ENCODE peak calls at places on chromosomes 12 and 14, in ten cellular contexts. B is GM10248; V is AG09309; C is tibial artery; J is Kasumi-1; H is Caco-2; I is dorsolateral prefrontal cortex; S is stimulated activated CD4-positive, alpha-beta T cell treated with anti-CD3 and anti-CD28 coated beads, TNF-alpha, amount 100 ng/mL, for 1 hour; K is left lung; Z is GM12865. F is an unnamed sample.

GRCh38 chr14:106620368-106620767 is 1094.0 kb downstream of the TMEM121 start:
- DNase-seq in Z (no peak), J (no peak), S (no peak), K (no peak), C (no peak), B (no peak), V (no peak), H (no peak), I (no peak), F (no peak)

GRCh38 chr14:95518045-95518751 is 1.7 kb upstream of the SYNE3 start:
- DNase-seq in S (no peak), H (no peak), J (peak), C (no peak), I (no peak), B (no peak), V (no peak), K (no peak), Z (peak), F (no peak)

GRCh38 chr14:72402429-72402772 is 470.2 kb downstream of the RGS6 start:
- DNase-seq in Z (no peak), B (no peak), K (no peak), J (no peak), I (no peak), V (no peak), S (no peak), H (no peak), C (no peak), F (no peak)

GRCh38 chr12:7716391-7716790 is 5.2 kb downstream of the DPPA3 start:
- DNase-seq in S (no peak), C (no peak), V (no peak), B (no peak), K (no peak), I (no peak), H (peak), Z (peak), J (peak), F (peak)

GRCh38 chr12:125128806-125129571 is 63.8 kb downstream of the AACS start:
- DNase-seq in V (no peak), C (no peak), I (no peak), H (no peak), Z (no peak), B (no peak), J (no peak), S (no peak), K (no peak), F (no peak)

GRCh38 chr12:44960856-44961255 is 84.7 kb upstream of the NELL2 start:
- DNase-seq in B (no peak), I (no peak), C (no peak), Z (no peak), H (peak), K (no peak), S (no peak), V (no peak), J (no peak), F (no peak)

GRCh38 chr12:1807489-1807888 is 12.9 kb upstream of the LRTM2 start:
- DNase-seq in B (no peak), C (no peak), H (no peak), Z (no peak), V (no peak), J (no peak), K (peak), S (no peak), I (no peak), F (no peak)

GRCh38 chr12:89833337-89834252 is 125.0 kb upstream of the ATP2B1 start:
- DNase-seq in S (no peak), V (peak), J (no peak), H (no peak), I (no peak), B (no peak), Z (no peak), C (no peak), K (no peak), F (no peak)

GRCh38 chr12:5888816-5889315 is 56.2 kb downstream of the ANO2 start:
- DNase-seq in V (no peak), K (no peak), J (no peak), B (no peak), H (no peak), I (no peak), Z (no peak), S (no peak), C (no peak), F (no peak)

GRCh38 chr12:66008985-66009384 is 121.6 kb downstream of the LLPH start:
- DNase-seq in J (no peak), I (no peak), Z (peak), K (no peak), C (no peak), H (no peak), B (no peak), V (no peak), S (no peak), F (no peak)

GRCh38 chr14:100858838-100859220 is 32.9 kb downstream of the MEG3 start:
- DNase-seq in K (no peak), I (no peak), Z (no peak), S (no peak), V (no peak), H (no peak), C (no peak), J (no peak), B (no peak), F (no peak)

GRCh38 chr14:88281447-88281846 is 41.6 kb downstream of the KCNK10 start:
- DNase-seq in Z (no peak), C (no peak), V (no peak), I (no peak), S (no peak), B (no peak), K (no peak), H (no peak), J (no peak), F (no peak)

GRCh38 chr12:130126023-130126432 is 36.2 kb upstream of the FZD10 start:
- DNase-seq in Z (no peak), B (no peak), H (no peak), K (no peak), V (no peak), S (no peak), J (no peak), I (no peak), C (peak), F (no peak)

GRCh38 chr12:93804392-93805179 is 127.4 kb downstream of the CRADD start:
- DNase-seq in H (no peak), C (no peak), V (no peak), B (no peak), S (no peak), Z (no peak), J (no peak), I (no peak), K (no peak), F (no peak)

GRCh38 chr14:31842905-31843304 is 234.2 kb upstream of the ARHGAP5 start:
- DNase-seq in Z (no peak), K (no peak), I (no peak), S (no peak), C (no peak), B (no peak), V (no peak), H (no peak), J (no peak), F (no peak)

GRCh38 chr12:132188451-132189298 is 44.4 kb downstream of the NOC4L start:
- DNase-seq in B (no peak), K (no peak), Z (no peak), C (no peak), H (no peak), S (no peak), V (no peak), J (no peak), I (no peak), F (no peak)

GRCh38 chr14:40847496-40847895 is 759.2 kb upstream of the LRFN5 start:
- DNase-seq in H (no peak), S (no peak), Z (no peak), V (no peak), B (no peak), C (no peak), I (no peak), K (no peak), J (no peak), F (no peak)

GRCh38 chr12:95763809-95764253 is 26.7 kb downstream of the NTN4 start:
- DNase-seq in V (peak), C (peak), B (no peak), Z (no peak), K (no peak), J (no peak), I (no peak), S (no peak), H (peak), F (no peak)

GRCh38 chr12:62588916-62589315 is 122.3 kb downstream of the MON2 start:
- DNase-seq in J (no peak), I (no peak), B (no peak), H (no peak), C (no peak), S (no peak), Z (no peak), K (no peak), V (no peak), F (peak)

GRCh38 chr12:116133149-116133548 is 144.3 kb downstream of the MED13L start:
- DNase-seq in H (no peak), Z (no peak), S (no peak), I (no peak), K (no peak), C (no peak), B (no peak), V (no peak), J (peak), F (no peak)

GRCh38 chr14:59309291-59309900 is 120.9 kb downstream of the DAAM1 start:
- DNase-seq in H (no peak), Z (no peak), S (no peak), K (no peak), J (no peak), V (no peak), C (no peak), I (no peak), B (no peak), F (no peak)

GRCh38 chr12:109781668-109782321 is 51.4 kb downstream of the TRPV4 start:
- DNase-seq in K (no peak), V (no peak), I (no peak), S (no peak), H (no peak), Z (no peak), B (no peak), C (no peak), J (no peak), F (no peak)

GRCh38 chr12:81699572-81699971 is 59.6 kb downstream of the PPFIA2 start:
- DNase-seq in I (no peak), B (no peak), C (no peak), K (no peak), J (no peak), H (no peak), S (no peak), Z (no peak), V (no peak), F (no peak)

GRCh38 chr14:77322209-77322902 is 1.5 kb downstream of the GSTZ1 start:
- DNase-seq in H (no peak), K (no peak), C (no peak), J (no peak), Z (no peak), V (no peak), S (no peak), I (no peak), B (no peak), F (no peak)

F was measured in NCI-H1930.